ENCODE peak calls at places on chromosomes 11 and 22, in ten cellular contexts. M is nephron progenitor cell; T is SHP77 treated with DMSO at 0.1 percent for 48 hours; X is activated CD4-positive, alpha-beta memory T cell treated with anti-CD3 and anti-CD28 coated beads, Interleukin-2, amount 10 ng/mL, durations not matched to agents 7 days and 5 days; E is activated CD4-positive, alpha-beta T cell treated with anti-CD3 and anti-CD28 coated beads for 4 hours; U is stimulated activated naive CD4-positive, alpha-beta T cell treated with Interleukin-2 at 50 U/mL for 16 hours; I is stimulated activated CD4-positive, alpha-beta T cell treated with anti-CD3 and anti-CD28 coated beads, TNF-alpha, amount 100 ng/mL, for 4 hours; B is activated T-helper 1 cell treated with anti-CD3 and anti-CD28 coated beads, Interleukin-12 subunit alpha, Interleukin-12 subunit beta, Interleukin-2, Interleukin-4 antibody, amounts not matched to agents 30 ng/mL and 10 ng/mL and 1 ng/mL, durations not matched to agents 14 hours and 24 hours and 36 hours; F is amniotic epithelial cell; O is NCI-H345. Z is an unnamed sample.

GRCh38 chr11:86978756-86979608 is 23.8 kb upstream of the FZD4 start:
- DNase-seq in M (no peak), T (no peak), X (no peak), E (no peak), U (no peak), I (no peak), B (no peak), F (peak), O (peak), Z (no peak)

GRCh38 chr11:100830978-100831732 is 144.1 kb downstream of the ARHGAP42 start:
- DNase-seq in M (no peak), T (peak), X (no peak), E (no peak), U (no peak), I (no peak), B (no peak), F (peak), O (no peak), Z (no peak)

GRCh38 chr11:68965901-68966868 is 14.6 kb downstream of the MRGPRD start:
- DNase-seq in M (no peak), T (no peak), X (peak), E (no peak), U (no peak), I (no peak), B (peak), F (no peak), O (no peak), Z (no peak)

GRCh38 chr11:2395856-2396255 is 4.7 kb upstream of the TSSC4 start:
- DNase-seq in M (no peak), T (no peak), X (no peak), E (no peak), U (no peak), I (no peak), B (no peak), F (no peak), O (no peak), Z (no peak)

GRCh38 chr11:67367836-67368227 is 5.6 kb downstream of the CLCF1 start:
- DNase-seq in M (no peak), T (no peak), X (no peak), E (no peak), U (no peak), I (no peak), B (no peak), F (no peak), O (no peak), Z (no peak)

GRCh38 chr11:18836415-18836814 is 44.8 kb upstream of the PTPN5 start:
- DNase-seq in M (peak), T (no peak), X (no peak), E (no peak), U (no peak), I (no peak), B (no peak), F (peak), O (no peak), Z (no peak)

GRCh38 chr11:32113200-32113599 is 22.3 kb downstream of the RCN1 start:
- DNase-seq in M (no peak), T (peak), X (no peak), E (no peak), U (no peak), I (no peak), B (no peak), F (no peak), O (no peak), Z (no peak)

GRCh38 chr22:25637672-25638071 is 73.2 kb downstream of the GRK3 start:
- DNase-seq in M (no peak), T (no peak), X (no peak), E (no peak), U (no peak), I (no peak), B (no peak), F (no peak), O (no peak), Z (no peak)

GRCh38 chr11:126415128-126415527 is 59.6 kb downstream of the ST3GAL4 start:
- DNase-seq in M (no peak), T (no peak), X (no peak), E (no peak), U (no peak), I (no peak), B (no peak), F (no peak), O (no peak), Z (no peak)

GRCh38 chr11:118620529-118621070 is 13.2 kb downstream of the PHLDB1 start:
- DNase-seq in M (no peak), T (peak), X (no peak), E (no peak), U (no peak), I (no peak), B (no peak), F (peak), O (no peak), Z (peak)

GRCh38 chr22:28855355-28856094 is 27.8 kb upstream of the ZNRF3 start:
- DNase-seq in M (peak), T (no peak), X (peak), E (peak), U (no peak), I (no peak), B (peak), F (peak), O (peak), Z (peak)

GRCh38 chr11:8709002-8709672 is 26.5 kb downstream of the RPL27A start:
- DNase-seq in M (no peak), T (peak), X (no peak), E (no peak), U (no peak), I (no peak), B (no peak), F (peak), O (no peak), Z (no peak)

GRCh38 chr11:128772814-128773213 is 78.9 kb downstream of the FLI1 start:
- DNase-seq in M (no peak), T (peak), X (peak), E (peak), U (peak), I (no peak), B (no peak), F (no peak), O (peak), Z (no peak)

GRCh38 chr11:117931331-117931950 is 2.2 kb upstream of the TMPRSS13 start:
- DNase-seq in M (no peak), T (no peak), X (no peak), E (no peak), U (no peak), I (no peak), B (no peak), F (no peak), O (no peak), Z (no peak)

GRCh38 chr11:65116370-65117205 is 913 bp downstream of the ZNHIT2 start:
- DNase-seq in M (no peak), T (no peak), X (peak), E (peak), U (peak), I (peak), B (peak), F (peak), O (peak), Z (no peak)

GRCh38 chr11:13277719-13278619 is at the start of gene BMAL1:
- DNase-seq in M (no peak), T (no peak), X (peak), E (peak), U (peak), I (peak), B (peak), F (peak), O (no peak), Z (no peak)

GRCh38 chr11:35318977-35319925 is 100.1 kb downstream of the SLC1A2 start:
- DNase-seq in M (no peak), T (no peak), X (no peak), E (no peak), U (no peak), I (no peak), B (no peak), F (no peak), O (no peak), Z (no peak)

GRCh38 chr11:73961321-73961720 is 10.5 kb downstream of the DNAJB13 start:
- DNase-seq in M (no peak), T (no peak), X (no peak), E (no peak), U (no peak), I (no peak), B (no peak), F (no peak), O (no peak), Z (no peak)

GRCh38 chr11:66881436-66881835 is 24.6 kb downstream of the LRFN4 start:
- DNase-seq in M (no peak), T (peak), X (no peak), E (no peak), U (no peak), I (no peak), B (no peak), F (no peak), O (peak), Z (no peak)

GRCh38 chr11:45807792-45808238 is 2.9 kb downstream of the SLC35C1 start:
- DNase-seq in M (no peak), T (no peak), X (no peak), E (no peak), U (no peak), I (no peak), B (no peak), F (no peak), O (no peak), Z (no peak)

GRCh38 chr11:104246590-104246989 is 82.6 kb upstream of the PDGFD start:
- DNase-seq in M (no peak), T (no peak), X (no peak), E (no peak), U (no peak), I (no peak), B (no peak), F (no peak), O (no peak), Z (no peak)

GRCh38 chr22:17120711-17121234 is 387 bp downstream of the TMEM121B start:
- DNase-seq in M (peak), T (no peak), X (no peak), E (peak), U (no peak), I (peak), B (no peak), F (no peak), O (peak), Z (no peak)

GRCh38 chr11:10604340-10604748 is 35.9 kb upstream of the LYVE1 start:
- DNase-seq in M (no peak), T (no peak), X (no peak), E (no peak), U (no peak), I (no peak), B (no peak), F (peak), O (no peak), Z (peak)

GRCh38 chr11:26905368-26905767 is 88.5 kb upstream of the FIBIN start:
- DNase-seq in M (no peak), T (no peak), X (no peak), E (no peak), U (no peak), I (no peak), B (no peak), F (peak), O (no peak), Z (no peak)

GRCh38 chr11:121295246-121296007 is 2.9 kb downstream of the SC5D start:
- DNase-seq in M (no peak), T (no peak), X (no peak), E (no peak), U (no peak), I (no peak), B (no peak), F (no peak), O (no peak), Z (peak)

GRCh38 chr11:94805994-94806393 is 37.8 kb downstream of the AMOTL1 start:
- DNase-seq in M (no peak), T (no peak), X (no peak), E (no peak), U (no peak), I (no peak), B (no peak), F (no peak), O (no peak), Z (no peak)

GRCh38 chr11:889686-890475 is 20.7 kb downstream of the CHID1 start:
- DNase-seq in M (no peak), T (no peak), X (no peak), E (no peak), U (no peak), I (no peak), B (no peak), F (no peak), O (no peak), Z (no peak)

GRCh38 chr11:66617148-66617814 is 851 bp downstream of the RBM14 start:
- DNase-seq in M (no peak), T (no peak), X (peak), E (peak), U (no peak), I (no peak), B (no peak), F (peak), O (peak), Z (no peak)

GRCh38 chr11:126387856-126388255 is 32.4 kb downstream of the ST3GAL4 start:
- DNase-seq in M (no peak), T (no peak), X (no peak), E (no peak), U (no peak), I (no peak), B (no peak), F (no peak), O (no peak), Z (no peak)

GRCh38 chr22:37887610-37888378 is 18.3 kb upstream of the MICALL1 start:
- DNase-seq in M (no peak), T (no peak), X (no peak), E (no peak), U (no peak), I (no peak), B (no peak), F (peak), O (no peak), Z (no peak)

GRCh38 chr22:20316217-20316843 is 3.5 kb downstream of the DGCR6L start:
- DNase-seq in M (no peak), T (no peak), X (peak), E (peak), U (no peak), I (no peak), B (no peak), F (no peak), O (no peak), Z (no peak)

Z was measured in HepG2.